ENCODE peak calls at places on chromosomes 4 and X, in nine cellular contexts. C is SK-N-SH; V is endodermal cell; G is heart left ventricle; D is GM23338; P is H1; T is DND-41; B is CD8-positive, alpha-beta T cell; M is tibial nerve. H is an unnamed sample.

GRCh38 chrX:142001934-142002333 is 98.2 kb downstream of the MAGEC1 start:
- DNase-seq in M (no peak), B (no peak), D (no peak), G (no peak), P (no peak), V (no peak), T (no peak), C (no peak), H (no peak)

GRCh38 chrX:96579252-96579651 is 105.4 kb upstream of the DIAPH2 start:
- DNase-seq in B (no peak), D (no peak), G (no peak), P (no peak), T (no peak), V (no peak), M (no peak), C (no peak), H (no peak)

GRCh38 chr4:40321671-40322131 is 13.4 kb upstream of the CHRNA9 start:
- DNase-seq in G (no peak), P (no peak), V (no peak), C (no peak), B (no peak), T (no peak), D (no peak), M (no peak), H (no peak)

GRCh38 chr4:16858275-16858752 is 40.1 kb downstream of the LDB2 start:
- DNase-seq in B (no peak), P (peak; percentile 34), G (peak; percentile 39), M (no peak), T (no peak), D (peak; percentile 52), V (no peak), C (no peak), H (peak; percentile 55)

GRCh38 chr4:104826171-104826570 is 320.5 kb upstream of the TET2 start:
- DNase-seq in V (no peak), C (no peak), B (no peak), M (no peak), T (no peak), D (no peak), G (no peak), P (no peak), H (no peak)

GRCh38 chr4:185112104-185112503 is 31.0 kb upstream of the SLC25A4 start:
- DNase-seq in M (no peak), D (no peak), P (no peak), G (peak; percentile 57), V (no peak), C (no peak), B (no peak), T (no peak), H (peak; percentile 31)

GRCh38 chr4:74537459-74537858 is 92.5 kb downstream of the AREG start:
- DNase-seq in C (no peak), G (no peak), P (no peak), B (no peak), V (no peak), M (no peak), T (no peak), D (no peak), H (no peak)

GRCh38 chrX:40170830-40171512 is 73.2 kb upstream of the BCOR start:
- DNase-seq in M (no peak), G (no peak), T (no peak), V (peak; percentile 76), D (peak; percentile 17), B (no peak), P (no peak), C (no peak), H (peak; percentile 27)

GRCh38 chr4:182978152-182978827 is 61.1 kb upstream of the DCTD start:
- DNase-seq in V (no peak), G (no peak), D (no peak), M (no peak), T (no peak), P (no peak), C (no peak), B (no peak), H (no peak)

GRCh38 chr4:152667781-152668180 is 12.0 kb downstream of the TMEM154 start:
- DNase-seq in P (no peak), B (no peak), D (no peak), C (no peak), G (no peak), T (no peak), V (no peak), M (no peak), H (no peak)

GRCh38 chr4:156784970-156785369 is 186.6 kb downstream of the PDGFC start:
- DNase-seq in C (no peak), D (no peak), T (no peak), G (no peak), V (no peak), P (no peak), M (no peak), B (no peak), H (no peak)

GRCh38 chrX:85111347-85111746 is 107.7 kb downstream of the APOOL start:
- DNase-seq in P (no peak), C (peak; percentile 4), D (peak; percentile 8), B (no peak), T (no peak), M (no peak), V (no peak), G (no peak), H (no peak)

GRCh38 chrX:151789179-151789800 is 54.7 kb downstream of the CNGA2 start:
- DNase-seq in P (no peak), T (no peak), B (no peak), G (peak; percentile 51), M (peak; percentile 13), V (no peak), D (no peak), C (no peak), H (peak; percentile 34)

GRCh38 chr4:73917081-73917501 is 47.9 kb downstream of the CXCL1 start:
- DNase-seq in P (no peak), V (no peak), G (no peak), B (no peak), C (no peak), T (no peak), M (no peak), D (no peak), H (no peak)

GRCh38 chr4:73213917-73214663 is 44.5 kb downstream of the ANKRD17 start:
- DNase-seq in B (no peak), C (no peak), G (no peak), M (no peak), P (no peak), T (no peak), V (no peak), D (no peak), H (no peak)

GRCh38 chr4:3816983-3817382 is 50.8 kb downstream of the ADRA2C start:
- DNase-seq in V (no peak), C (no peak), B (no peak), P (no peak), T (no peak), D (no peak), G (no peak), M (no peak), H (no peak)

GRCh38 chrX:109987884-109988283 is 15.0 kb upstream of the TMEM164 start:
- DNase-seq in T (no peak), B (no peak), C (no peak), V (no peak), P (no peak), M (no peak), G (no peak), D (no peak), H (peak; percentile 15)

GRCh38 chrX:130197464-130197863 is 25.7 kb downstream of the RAB33A start:
- DNase-seq in P (no peak), D (no peak), G (no peak), T (no peak), M (no peak), B (no peak), V (no peak), C (no peak), H (no peak)

GRCh38 chrX:117996918-117997480 is 119.6 kb downstream of the KLHL13 start:
- DNase-seq in G (no peak), T (no peak), C (peak; percentile 14), P (no peak), V (no peak), B (no peak), M (no peak), D (peak; percentile 14), H (no peak)

DNA sequence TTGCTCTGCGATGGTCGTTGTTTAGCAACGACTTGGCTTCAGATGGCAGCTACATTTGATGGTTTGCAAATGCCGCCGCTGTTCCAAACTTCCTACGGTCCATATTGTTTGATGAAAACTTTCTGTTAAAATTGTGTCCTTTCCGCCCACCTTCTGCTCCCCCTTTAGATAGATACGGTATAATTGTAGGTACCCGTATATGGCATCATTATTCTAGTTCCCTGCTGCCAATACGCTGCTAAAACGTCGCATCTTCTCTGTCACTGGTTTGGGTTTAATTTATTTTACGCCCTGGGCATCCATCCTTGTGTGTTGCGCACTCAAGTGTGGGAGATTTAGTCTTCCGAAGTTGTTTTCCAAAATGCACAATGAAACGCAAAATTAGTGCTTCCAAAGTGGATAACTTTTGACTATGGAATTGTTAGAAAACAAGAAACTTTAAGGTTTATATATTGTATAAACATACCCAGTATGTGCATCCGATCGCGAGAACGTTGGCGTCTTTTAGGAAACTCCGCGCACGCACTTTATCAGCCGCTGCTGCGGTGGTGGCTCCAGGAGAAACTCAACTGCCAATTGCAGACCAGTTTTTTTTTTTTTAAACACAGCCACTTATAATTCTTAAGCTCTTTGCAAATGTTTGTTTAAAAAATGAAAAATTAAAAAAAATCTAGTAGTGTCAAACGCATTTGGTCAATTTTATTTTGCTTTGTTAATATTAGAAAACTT is 1.7 kb downstream of the ATOH1 start:
- DNase-seq in D (peak; percentile 37), T (no peak), G (no peak), M (no peak), V (no peak), B (no peak), C (no peak), P (no peak), H (no peak)
- H3K27me3 ChIP-seq in D (peaks cover 75% of the 10 kb centered on the region), T (no peaks in the 10 kb centered on the region), G (peaks cover 98% of the 10 kb centered on the region), M (peaks cover 100% of the 10 kb centered on the region), V (peaks cover 98% of the 10 kb centered on the region), B (peaks cover 4% of the 10 kb centered on the region), C (peaks cover 63% of the 10 kb centered on the region), P (peaks cover 77% of the 10 kb centered on the region), H (no peaks in the 10 kb centered on the region)

DNA sequence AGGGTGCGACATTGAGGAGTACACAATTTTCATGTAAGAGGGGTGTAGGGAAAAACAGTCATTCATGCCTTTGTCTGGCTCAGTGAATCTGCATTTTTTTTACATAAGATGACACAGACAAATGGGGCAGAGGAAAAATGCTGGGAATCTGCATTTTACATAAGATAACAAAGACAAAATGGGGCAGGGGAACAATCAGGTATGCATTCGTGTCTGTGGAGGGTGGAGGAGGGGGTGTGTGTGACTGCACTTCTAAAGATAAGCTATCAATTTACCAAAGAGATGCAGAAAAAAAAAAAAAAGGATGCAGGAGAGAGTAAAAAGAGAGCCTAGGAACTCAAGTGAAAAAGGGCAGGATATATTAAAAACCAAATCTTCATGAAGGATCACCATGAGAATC is 637.4 kb downstream of the ZNF674 start:
- DNase-seq in V (no peak), C (no peak), M (no peak), T (no peak), G (no peak), P (no peak), D (peak; percentile 40), B (no peak), H (no peak)
- H3K4me3 ChIP-seq in V (no peak overlapping the region), C (no peak overlapping the region), M (no peak overlapping the region), T (no peak overlapping the region), G (no peak overlapping the region), P (no peak overlapping the region), D (peak overlapping the region; percentile 43), B (no peak overlapping the region), H (no peak overlapping the region)

GRCh38 chrX:137545711-137546651 is 19.9 kb upstream of the ZIC3 start:
- DNase-seq in V (peak; percentile 72), C (no peak), D (peak; percentile 56), P (no peak), G (no peak), M (no peak), T (no peak), B (no peak), H (no peak)
- H3K27me3 ChIP-seq in V (peaks cover 62% of the 10 kb centered on the region), C (peaks cover 15% of the 10 kb centered on the region), D (peaks cover 74% of the 10 kb centered on the region), P (peaks cover 54% of the 10 kb centered on the region), G (peaks cover 43% of the 10 kb centered on the region), M (peaks cover 67% of the 10 kb centered on the region), T (no peaks in the 10 kb centered on the region), B (no peaks in the 10 kb centered on the region), H (peaks cover 38% of the 10 kb centered on the region)

GRCh38 chr4:45358573-45359506 is 632.5 kb upstream of the GNPDA2 start:
- DNase-seq in T (no peak), V (no peak), B (no peak), M (no peak), D (peak; percentile 48), G (no peak), C (no peak), P (peak; percentile 9), H (no peak)
- H3K4me3 ChIP-seq in T (no peak overlapping the region), V (no peak overlapping the region), B (no peak overlapping the region), M (no peak overlapping the region), D (no peak overlapping the region), G (no peak overlapping the region), C (no peak overlapping the region), P (no peak overlapping the region), H (no peak overlapping the region)

H was measured in uterus.